ENCODE peak calls at places on chromosomes 2 and 18, in five cellular contexts. G is K562, J is uterus, Q is astrocyte, I is PC-9. Z is an unnamed sample.

GRCh38 chr2:120729410-120730052 is 6.1 kb upstream of the GLI2 start:
- DNase-seq in G (no peak), J (peak; percentile 55), Q (peak; percentile 84), I (peak; percentile 56), Z (peak; percentile 73)

GRCh38 chr2:127086800-127087737 is 19.9 kb downstream of the BIN1 start:
- DNase-seq in G (peak; percentile 68), J (peak; percentile 94), Q (peak; percentile 81), I (no peak), Z (peak; percentile 93)

GRCh38 chr2:15385184-15385583 is 175.9 kb downstream of the NBAS start:
- DNase-seq in G (no peak), J (no peak), Q (no peak), I (no peak), Z (no peak)

GRCh38 chr2:128396500-128396891 is 77.8 kb upstream of the HS6ST1 start:
- DNase-seq in G (no peak), J (no peak), Q (peak; percentile 4), I (peak; percentile 47), Z (peak; percentile 67)

GRCh38 chr2:111185496-111186022 is 64.8 kb downstream of the BCL2L11 start:
- DNase-seq in G (no peak), J (no peak), Q (no peak), I (no peak), Z (no peak)

GRCh38 chr2:111705206-111705605 is 178.8 kb downstream of the ANAPC1 start:
- DNase-seq in G (no peak), J (no peak), Q (no peak), I (no peak), Z (no peak)

GRCh38 chr2:140770645-140771044 is 1360.2 kb downstream of the LRP1B start:
- DNase-seq in G (no peak), J (no peak), Q (no peak), I (no peak), Z (no peak)

GRCh38 chr18:31049189-31049588 is 6.6 kb upstream of the DSC3 start:
- DNase-seq in G (no peak), J (no peak), Q (no peak), I (no peak), Z (no peak)

GRCh38 chr2:201768918-201769317 is 11.8 kb downstream of the ALS2 start:
- DNase-seq in G (no peak), J (no peak), Q (peak; percentile 67), I (no peak), Z (peak; percentile 18)

GRCh38 chr2:220356076-220356475 is 728.6 kb downstream of the SLC4A3 start:
- DNase-seq in G (no peak), J (no peak), Q (peak; percentile 11), I (peak; percentile 78), Z (no peak)

GRCh38 chr2:85707304-85707703 is 13.1 kb downstream of the GNLY start:
- DNase-seq in G (peak; percentile 75), J (no peak), Q (peak; percentile 78), I (peak; percentile 94), Z (peak; percentile 94)

GRCh38 chr2:235659767-235660322 is 166.0 kb downstream of the AGAP1 start:
- DNase-seq in G (no peak), J (no peak), Q (peak; percentile 94), I (no peak), Z (peak; percentile 92)

GRCh38 chr2:97706112-97706511 is 7.3 kb upstream of the ZAP70 start:
- DNase-seq in G (no peak), J (no peak), Q (no peak), I (no peak), Z (no peak)

GRCh38 chr2:58194451-58194850 is 46.7 kb downstream of the FANCL start:
- DNase-seq in G (no peak), J (no peak), Q (no peak), I (no peak), Z (no peak)

GRCh38 chr2:206004004-206004693 is 81.8 kb downstream of the INO80D start:
- DNase-seq in G (peak; percentile 19), J (no peak), Q (no peak), I (no peak), Z (no peak)

GRCh38 chr2:220152281-220152680 is 524.9 kb downstream of the SLC4A3 start:
- DNase-seq in G (no peak), J (no peak), Q (no peak), I (no peak), Z (no peak)

GRCh38 chr2:173192071-173192470 is 116.4 kb downstream of the MAP3K20 start:
- DNase-seq in G (no peak), J (no peak), Q (no peak), I (peak; percentile 66), Z (no peak)

GRCh38 chr2:176162911-176163654 is 6.0 kb downstream of the HOXD3 start:
- DNase-seq in G (no peak), J (no peak), Q (peak; percentile 57), I (no peak), Z (no peak)

GRCh38 chr2:217610411-217610814 is 392.4 kb downstream of the TNS1 start:
- DNase-seq in G (no peak), J (no peak), Q (no peak), I (no peak), Z (no peak)

GRCh38 chr2:8527031-8527430 is 154.8 kb upstream of the ID2 start:
- DNase-seq in G (no peak), J (no peak), Q (no peak), I (no peak), Z (no peak)

GRCh38 chr2:131105950-131106801 is 1.0 kb downstream of the PLEKHB2 start:
- DNase-seq in G (peak; percentile 44), J (no peak), Q (peak; percentile 38), I (peak; percentile 62), Z (peak; percentile 43)

DNA sequence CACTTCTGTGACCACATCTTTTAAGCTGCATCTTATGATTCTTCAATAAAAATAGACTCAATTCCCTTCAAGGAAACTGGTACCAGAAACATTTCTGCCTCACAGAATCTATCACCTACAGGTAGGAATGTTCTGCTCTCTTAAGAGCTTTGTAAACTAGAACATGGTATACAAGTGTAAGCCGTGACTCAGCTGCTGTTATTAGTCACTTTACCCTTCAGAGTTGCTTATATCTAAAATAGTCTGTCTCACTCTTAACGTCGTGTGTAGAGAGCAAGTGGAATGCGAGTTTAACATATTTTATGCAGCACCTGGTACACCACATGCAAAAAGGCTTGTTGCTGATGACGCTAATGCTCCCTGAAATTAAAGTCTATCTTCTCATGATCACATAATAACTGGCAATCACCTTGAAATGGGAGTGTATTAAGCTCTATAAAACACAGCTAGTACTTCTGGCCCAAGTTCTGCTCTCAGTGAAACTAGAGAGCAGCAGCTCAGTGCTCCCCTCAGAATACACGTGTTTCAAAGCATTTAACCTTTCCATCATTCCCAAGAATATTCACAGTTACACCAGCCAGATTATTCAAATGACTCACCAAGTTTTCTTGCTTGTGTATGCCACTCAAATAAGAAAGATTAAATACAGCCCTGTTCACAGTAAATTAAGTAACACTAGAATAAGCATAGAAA is 420.0 kb downstream of the ZEB2 start:
- DNase-seq in G (no peak), J (no peak), Q (peak; percentile 99), I (peak; percentile 36), Z (peak; percentile 90)
- TF ChIP-seq CTCF in G (no peak), J (no peak), Q (peak; percentile 61), I (no peak), Z (peak; percentile 46)

DNA sequence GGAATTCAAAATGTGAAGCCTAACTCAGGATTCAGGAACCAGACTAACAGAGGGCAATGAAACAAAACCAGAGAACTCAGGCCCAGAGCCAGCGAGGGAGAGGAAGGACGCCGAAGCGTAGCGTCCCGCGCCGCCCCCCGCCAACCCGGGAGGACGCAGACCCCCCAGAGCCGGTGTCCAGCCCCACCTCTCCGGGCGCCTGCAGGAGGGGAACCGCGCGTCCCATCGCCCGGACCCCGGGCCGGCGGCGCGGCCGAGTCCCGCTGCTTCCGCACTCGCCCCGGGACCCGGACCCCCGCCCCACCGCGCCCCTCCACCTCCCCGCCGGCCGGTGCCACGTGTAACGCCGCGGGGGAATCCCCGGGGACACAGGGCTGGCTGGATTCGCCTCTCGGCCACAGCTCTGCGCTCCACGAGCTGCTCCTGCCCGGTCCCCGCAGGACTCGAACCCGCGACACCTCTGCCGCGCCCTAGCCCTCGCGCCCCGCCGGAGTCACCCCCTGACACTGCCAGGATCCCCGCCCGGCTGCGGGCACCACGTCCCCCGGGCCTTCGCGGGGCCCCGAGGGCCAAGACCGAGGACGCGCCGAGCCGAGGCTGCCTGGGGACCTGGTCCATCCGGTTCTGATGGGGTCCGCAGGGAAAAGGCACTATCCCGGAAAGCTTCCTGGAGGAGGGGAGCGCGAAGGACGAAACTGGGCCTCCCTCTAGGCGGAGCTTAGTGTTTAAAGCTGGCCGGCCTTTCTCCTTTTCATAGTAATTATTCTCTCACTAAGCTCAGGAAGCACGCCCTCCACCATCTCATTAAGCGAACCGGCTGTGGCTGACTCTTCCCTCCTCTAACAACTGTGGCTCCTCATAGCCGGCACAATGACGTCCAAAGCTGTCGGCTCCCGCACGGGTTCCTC is 40.4 kb upstream of the FAM124B start:
- DNase-seq in G (no peak), J (no peak), Q (peak; percentile 26), I (no peak), Z (no peak)
- H3K4me3 ChIP-seq in G (no peak overlapping the region), J (peak overlapping the region; percentile 30), Q (peak overlapping the region; percentile 63), I (peak overlapping the region; percentile 55), Z (peak overlapping the region; percentile 64)

GRCh38 chr18:48922203-48922800 is 28.5 kb downstream of the SMAD7 start:
- DNase-seq in G (no peak), J (no peak), Q (no peak), I (no peak), Z (no peak)

GRCh38 chr18:48919547-48919946 is 31.2 kb downstream of the SMAD7 start:
- DNase-seq in G (no peak), J (peak; percentile 14), Q (no peak), I (no peak), Z (no peak)

GRCh38 chr18:48921305-48922202 is 29.2 kb downstream of the SMAD7 start:
- DNase-seq in G (no peak), J (peak; percentile 15), Q (no peak), I (no peak), Z (no peak)

GRCh38 chr18:48918660-48919415 is 31.9 kb downstream of the SMAD7 start:
- DNase-seq in G (no peak), J (peak; percentile 13), Q (no peak), I (no peak), Z (no peak)

DNA sequence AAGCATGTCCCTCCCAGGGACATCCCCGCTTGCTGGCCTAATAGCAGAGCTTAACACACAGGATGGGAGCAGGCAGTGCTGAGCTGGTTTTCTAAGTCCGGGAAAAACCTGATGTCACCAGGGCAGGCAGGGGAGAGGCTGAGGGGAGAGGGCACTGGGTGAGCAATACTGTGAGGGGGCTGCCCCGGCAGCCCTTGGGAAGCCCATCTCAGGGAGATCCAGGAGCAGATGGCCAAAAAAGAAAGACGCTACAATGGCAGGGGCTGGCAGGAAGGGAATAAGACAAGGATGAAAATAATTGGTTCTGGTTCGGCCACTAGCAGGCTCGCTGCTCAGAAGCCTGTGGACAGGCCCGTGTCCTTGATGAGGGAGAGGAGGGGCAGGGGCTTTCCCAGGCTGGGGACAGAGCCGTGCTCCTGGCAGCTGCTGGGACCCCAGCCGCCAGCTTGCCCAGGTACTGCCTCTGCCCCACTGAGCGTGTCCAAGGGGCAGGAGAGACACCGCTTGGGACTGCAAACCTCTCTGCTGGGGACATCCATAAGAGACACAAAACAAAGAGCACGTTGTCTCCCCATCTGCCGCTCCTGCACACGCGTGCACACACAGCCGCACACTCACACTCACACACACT is 30.2 kb downstream of the SMAD7 start:
- DNase-seq in G (no peak), J (peak; percentile 9), Q (no peak), I (no peak), Z (no peak)
- H3K27ac ChIP-seq in G (no peak overlapping the region), J (no peak overlapping the region), Q (no peak overlapping the region), I (no peak overlapping the region), Z (no peak overlapping the region)

DNA sequence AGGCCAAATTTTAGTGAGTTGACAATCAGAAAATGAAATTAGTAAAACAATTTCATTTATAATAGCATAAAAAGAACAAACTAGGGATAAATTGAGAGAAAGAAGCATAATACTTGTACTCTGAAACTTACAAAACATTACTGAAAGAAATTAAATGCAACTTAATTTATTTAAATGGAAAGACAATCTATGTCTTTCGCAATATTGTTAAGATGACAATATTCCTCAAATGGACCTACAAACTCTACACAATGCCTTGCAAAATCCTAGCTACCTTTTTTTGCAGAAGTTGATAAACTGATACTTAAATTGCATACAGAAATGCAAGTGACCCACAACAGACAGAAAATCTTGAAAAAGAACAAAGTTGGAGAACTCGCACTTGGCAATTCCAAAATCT is 9.1 kb downstream of the EPG5 start:
- DNase-seq in G (no peak), J (no peak), Q (no peak), I (no peak), Z (no peak)
- TF ChIP-seq CTCF in G (no peak), J (no peak), Q (no peak), I (no peak), Z (no peak)

Z was measured in brain microvascular endothelial cell.